ENCODE peak calls at places on chromosomes 4 and X, in seven cellular contexts. One of them, this sample, is unnamed.

GRCh38 chr4:41744572-41745291 is 3.8 kb downstream of the PHOX2B start:
- DNase-seq in neuronal stem cell: peak
- DNase-seq in pons: no peak
- DNase-seq in T-helper 1 cell: no peak
- DNase-seq in kidney glomerular epithelial cell: no peak
- DNase-seq in sciatic nerve: no peak
- DNase-seq in NAMALWA: no peak
- DNase-seq in this sample: no peak

GRCh38 chr4:16617416-16617815 is 281.0 kb downstream of the LDB2 start:
- DNase-seq in neuronal stem cell: no peak
- DNase-seq in pons: no peak
- DNase-seq in T-helper 1 cell: no peak
- DNase-seq in kidney glomerular epithelial cell: no peak
- DNase-seq in sciatic nerve: no peak
- DNase-seq in NAMALWA: no peak
- DNase-seq in this sample: no peak

GRCh38 chr4:2812985-2813384 is 20.1 kb downstream of the SH3BP2 start:
- DNase-seq in neuronal stem cell: no peak
- DNase-seq in pons: no peak
- DNase-seq in T-helper 1 cell: no peak
- DNase-seq in kidney glomerular epithelial cell: no peak
- DNase-seq in sciatic nerve: no peak
- DNase-seq in NAMALWA: no peak
- DNase-seq in this sample: no peak

GRCh38 chrX:120000490-120001246 is 57.1 kb upstream of the NKAP start:
- DNase-seq in neuronal stem cell: no peak
- DNase-seq in pons: no peak
- DNase-seq in T-helper 1 cell: no peak
- DNase-seq in kidney glomerular epithelial cell: no peak
- DNase-seq in sciatic nerve: no peak
- DNase-seq in NAMALWA: no peak
- DNase-seq in this sample: no peak

GRCh38 chr4:2042207-2042946 is 16.8 kb upstream of the NAT8L start:
- DNase-seq in neuronal stem cell: no peak
- DNase-seq in pons: no peak
- DNase-seq in T-helper 1 cell: no peak
- DNase-seq in kidney glomerular epithelial cell: no peak
- DNase-seq in sciatic nerve: peak
- DNase-seq in NAMALWA: no peak
- DNase-seq in this sample: no peak

GRCh38 chr4:1987721-1988326 is 20.9 kb downstream of the NELFA start:
- DNase-seq in neuronal stem cell: no peak
- DNase-seq in pons: no peak
- DNase-seq in T-helper 1 cell: no peak
- DNase-seq in kidney glomerular epithelial cell: no peak
- DNase-seq in sciatic nerve: no peak
- DNase-seq in NAMALWA: no peak
- DNase-seq in this sample: no peak

GRCh38 chr4:55038176-55038890 is 87.1 kb downstream of the KDR start:
- DNase-seq in neuronal stem cell: no peak
- DNase-seq in pons: no peak
- DNase-seq in T-helper 1 cell: no peak
- DNase-seq in kidney glomerular epithelial cell: peak
- DNase-seq in sciatic nerve: no peak
- DNase-seq in NAMALWA: no peak
- DNase-seq in this sample: no peak

GRCh38 chr4:124322234-124322831 is 390.2 kb downstream of the ANKRD50 start:
- DNase-seq in neuronal stem cell: peak
- DNase-seq in pons: peak
- DNase-seq in T-helper 1 cell: no peak
- DNase-seq in kidney glomerular epithelial cell: peak
- DNase-seq in sciatic nerve: no peak
- DNase-seq in NAMALWA: peak
- DNase-seq in this sample: peak

GRCh38 chr4:8099981-8100464 is 58.6 kb downstream of the ABLIM2 start:
- DNase-seq in neuronal stem cell: no peak
- DNase-seq in pons: no peak
- DNase-seq in T-helper 1 cell: no peak
- DNase-seq in kidney glomerular epithelial cell: no peak
- DNase-seq in sciatic nerve: no peak
- DNase-seq in NAMALWA: no peak
- DNase-seq in this sample: no peak

GRCh38 chr4:87949961-87950360 is 25.6 kb upstream of the SPP1 start:
- DNase-seq in neuronal stem cell: no peak
- DNase-seq in pons: no peak
- DNase-seq in T-helper 1 cell: no peak
- DNase-seq in kidney glomerular epithelial cell: peak
- DNase-seq in sciatic nerve: no peak
- DNase-seq in NAMALWA: no peak
- DNase-seq in this sample: no peak

GRCh38 chr4:119243868-119244267 is 31.4 kb downstream of the USP53 start:
- DNase-seq in neuronal stem cell: no peak
- DNase-seq in pons: no peak
- DNase-seq in T-helper 1 cell: no peak
- DNase-seq in kidney glomerular epithelial cell: no peak
- DNase-seq in sciatic nerve: no peak
- DNase-seq in NAMALWA: no peak
- DNase-seq in this sample: no peak

GRCh38 chr4:98627883-98628282 is 30.5 kb downstream of the TSPAN5 start:
- DNase-seq in neuronal stem cell: no peak
- DNase-seq in pons: peak
- DNase-seq in T-helper 1 cell: no peak
- DNase-seq in kidney glomerular epithelial cell: peak
- DNase-seq in sciatic nerve: no peak
- DNase-seq in NAMALWA: no peak
- DNase-seq in this sample: no peak

GRCh38 chrX:25084446-25084845 is 68.7 kb upstream of the ARX start:
- DNase-seq in neuronal stem cell: no peak
- DNase-seq in pons: no peak
- DNase-seq in T-helper 1 cell: no peak
- DNase-seq in kidney glomerular epithelial cell: no peak
- DNase-seq in sciatic nerve: no peak
- DNase-seq in NAMALWA: no peak
- DNase-seq in this sample: no peak

GRCh38 chr4:23060776-23061175 is 368.0 kb downstream of the GBA3 start:
- DNase-seq in neuronal stem cell: no peak
- DNase-seq in pons: no peak
- DNase-seq in T-helper 1 cell: no peak
- DNase-seq in kidney glomerular epithelial cell: no peak
- DNase-seq in sciatic nerve: no peak
- DNase-seq in NAMALWA: no peak
- DNase-seq in this sample: no peak

GRCh38 chrX:69101655-69102251 is 63.5 kb downstream of the PJA1 start:
- DNase-seq in neuronal stem cell: no peak
- DNase-seq in pons: no peak
- DNase-seq in T-helper 1 cell: no peak
- DNase-seq in kidney glomerular epithelial cell: no peak
- DNase-seq in sciatic nerve: no peak
- DNase-seq in NAMALWA: no peak
- DNase-seq in this sample: no peak